ENCODE peak calls at places on chromosome 4, in seven cellular contexts. K is tibial nerve, I is IMR-90, A is prostate gland, P is breast epithelium, T is transverse colon, H is A549. Z is an unnamed sample.

GRCh38 chr4:2365913-2366210 is 52.6 kb downstream of the ZFYVE28 start:
- DNase-seq in K (no peak), I (no peak), A (no peak), P (no peak), T (no peak), H (no peak), Z (no peak)

GRCh38 chr4:113565702-113566012 is 195.9 kb downstream of the CAMK2D start:
- DNase-seq in K (no peak), I (no peak), A (no peak), P (no peak), T (no peak), H (no peak), Z (no peak)

GRCh38 chr4:37762294-37763163 is 64.0 kb upstream of the PGM2 start:
- DNase-seq in K (no peak), I (peak; percentile 36), A (no peak), P (no peak), T (no peak), H (no peak), Z (no peak)

GRCh38 chr4:118888666-118889312 is at the start of gene SYNPO2:
- DNase-seq in K (peak; percentile 79), I (peak; percentile 87), A (peak; percentile 79), P (peak; percentile 88), T (peak; percentile 72), H (peak; percentile 54), Z (peak; percentile 71)

GRCh38 chr4:87049508-87049907 is 114.7 kb downstream of the AFF1 start:
- DNase-seq in K (no peak), I (no peak), A (no peak), P (no peak), T (no peak), H (no peak), Z (no peak)

GRCh38 chr4:42454755-42455154 is 57.5 kb downstream of the SHISA3 start:
- DNase-seq in K (no peak), I (no peak), A (no peak), P (no peak), T (no peak), H (no peak), Z (no peak)

GRCh38 chr4:31104033-31104432 is 383.9 kb downstream of the PCDH7 start:
- DNase-seq in K (no peak), I (peak; percentile 54), A (no peak), P (no peak), T (no peak), H (no peak), Z (no peak)

GRCh38 chr4:8414377-8414776 is 26.1 kb downstream of the ACOX3 start:
- DNase-seq in K (no peak), I (no peak), A (no peak), P (no peak), T (no peak), H (no peak), Z (no peak)

GRCh38 chr4:73661646-73662119 is 41.4 kb upstream of the RASSF6 start:
- DNase-seq in K (no peak), I (peak; percentile 99), A (no peak), P (no peak), T (no peak), H (peak; percentile 13), Z (no peak)

GRCh38 chr4:176769519-176769918 is 23.2 kb downstream of the VEGFC start:
- DNase-seq in K (no peak), I (peak; percentile 99), A (no peak), P (no peak), T (no peak), H (peak; percentile 49), Z (no peak)

GRCh38 chr4:98374643-98375042 is 113.5 kb downstream of the RAP1GDS1 start:
- DNase-seq in K (no peak), I (peak; percentile 62), A (no peak), P (no peak), T (no peak), H (no peak), Z (no peak)

GRCh38 chr4:11685481-11685880 is 256.8 kb upstream of the HS3ST1 start:
- DNase-seq in K (no peak), I (no peak), A (no peak), P (no peak), T (no peak), H (no peak), Z (no peak)

GRCh38 chr4:143386812-143387211 is 50.1 kb downstream of the GAB1 start:
- DNase-seq in K (no peak), I (peak; percentile 39), A (no peak), P (no peak), T (no peak), H (no peak), Z (no peak)

GRCh38 chr4:53315300-53315699 is 50.6 kb downstream of the SCFD2 start:
- DNase-seq in K (no peak), I (no peak), A (no peak), P (no peak), T (peak; percentile 22), H (no peak), Z (no peak)

DNA sequence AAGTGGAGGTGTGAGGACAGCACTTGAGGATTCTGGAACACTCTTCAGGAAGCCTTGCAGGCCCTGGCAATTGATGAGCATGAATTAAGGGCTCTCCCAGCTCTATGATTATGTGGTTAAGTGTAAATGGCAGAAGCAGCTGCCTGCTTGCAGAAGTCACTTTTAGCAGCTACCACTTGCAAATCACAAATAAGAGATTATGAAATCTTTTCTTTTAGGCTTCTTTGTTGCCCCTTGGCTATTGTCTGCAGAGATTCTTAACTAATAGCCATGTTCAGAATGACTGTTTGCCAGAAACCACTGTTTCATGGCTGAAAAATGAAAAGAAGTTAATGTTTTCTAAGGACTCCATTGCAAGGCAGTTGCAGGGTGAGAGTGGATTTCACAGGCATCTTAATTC is 8.1 kb upstream of the HOPX start:
- DNase-seq in K (no peak), I (no peak), A (no peak), P (no peak), T (no peak), H (no peak), Z (peak; percentile 28)
- TF ChIP-seq POLR2A in K (no peak), I (no peak), A (no peak), P (no peak), T (no peak), H (no peak), Z (no peak)

GRCh38 chr4:124938836-124939235 is 226.3 kb upstream of the ANKRD50 start:
- DNase-seq in K (no peak), I (peak; percentile 42), A (no peak), P (no peak), T (no peak), H (no peak), Z (no peak)
- H3K4me1 ChIP-seq in K (peaks cover 9% of the 10 kb centered on the region), I (peaks cover 3% of the 10 kb centered on the region), A (no peaks in the 10 kb centered on the region), P (no peaks in the 10 kb centered on the region), T (no peaks in the 10 kb centered on the region), H (peaks cover 19% of the 10 kb centered on the region), Z (peaks cover 54% of the 10 kb centered on the region)

DNA sequence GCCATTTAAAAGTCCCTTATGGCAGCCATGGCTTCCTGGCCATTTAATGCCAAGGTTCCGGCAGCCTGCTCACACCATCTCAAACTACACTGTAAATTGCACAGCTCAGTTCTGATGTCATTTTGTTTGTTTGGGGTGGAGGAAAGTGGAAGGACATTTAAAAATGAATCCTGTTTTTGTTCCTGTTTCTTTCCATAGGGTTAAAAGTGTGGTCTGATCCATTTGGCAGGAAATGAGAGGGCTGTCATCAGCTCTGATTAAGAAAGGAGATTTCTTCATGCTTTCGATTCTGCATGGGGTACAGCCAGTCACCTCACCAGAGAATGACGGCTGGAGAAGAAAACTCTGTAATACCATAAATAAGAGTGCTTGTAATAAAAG is 14.9 kb downstream of the SMIM20 start:
- DNase-seq in K (no peak), I (peak; percentile 47), A (no peak), P (no peak), T (no peak), H (no peak), Z (no peak)
- H3K4me3 ChIP-seq in K (no peak overlapping the region), I (no peak overlapping the region), A (no peak overlapping the region), P (no peak overlapping the region), T (no peak overlapping the region), H (no peak overlapping the region), Z (no peak overlapping the region)

GRCh38 chr4:57159866-57160265 is 49.7 kb upstream of the IGFBP7 start:
- DNase-seq in K (no peak), I (no peak), A (no peak), P (no peak), T (no peak), H (no peak), Z (no peak)

GRCh38 chr4:57158762-57159161 is 48.6 kb upstream of the IGFBP7 start:
- DNase-seq in K (no peak), I (no peak), A (no peak), P (no peak), T (no peak), H (no peak), Z (no peak)

GRCh38 chr4:57163530-57164459 is 53.6 kb upstream of the IGFBP7 start:
- DNase-seq in K (peak; percentile 71), I (peak; percentile 83), A (peak; percentile 66), P (peak; percentile 49), T (peak; percentile 79), H (peak; percentile 78), Z (peak; percentile 79)

GRCh38 chr4:57158221-57158620 is 48.0 kb upstream of the IGFBP7 start:
- DNase-seq in K (no peak), I (no peak), A (no peak), P (no peak), T (no peak), H (peak; percentile 39), Z (no peak)

DNA sequence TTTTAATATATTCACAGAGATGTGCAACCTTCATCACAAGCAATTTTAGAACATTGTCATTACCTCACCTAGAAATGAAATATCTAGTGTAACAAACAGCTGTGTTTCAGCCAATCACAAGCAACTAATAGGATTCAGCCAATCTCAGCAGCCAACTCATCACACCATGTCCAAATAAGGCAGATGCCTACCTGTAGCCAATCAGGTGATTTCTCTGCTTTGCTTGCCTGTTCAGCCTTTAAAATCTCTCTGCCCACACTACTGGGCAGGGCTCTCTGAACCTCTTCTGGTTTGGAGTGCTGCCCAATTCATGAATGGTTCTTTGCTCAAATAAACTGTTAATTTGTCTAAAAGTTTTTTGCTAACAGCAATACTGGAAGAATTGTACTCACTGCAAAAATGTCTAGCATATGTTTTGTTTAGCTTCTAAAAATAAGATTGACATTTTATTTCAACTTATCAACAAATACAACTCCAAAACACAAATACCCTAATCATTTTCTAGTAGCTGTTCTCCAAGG is 52.4 kb upstream of the IGFBP7 start:
- DNase-seq in K (no peak), I (no peak), A (no peak), P (no peak), T (no peak), H (no peak), Z (peak; percentile 33)
- TF ChIP-seq POLR2A in K (no peak), I (no peak), A (no peak), P (no peak), T (no peak), H (no peak), Z (no peak)

Z was measured in thyroid gland.